ENCODE peak calls at places on chromosomes 12 and 14, in nine cellular contexts. R is PC-3, S is GM23338, P is body of pancreas, H is hepatocyte, J is Peyer's patch, U is HCT116, I is left ventricle myocardium inferior, F is kidney. E is an unnamed sample.

GRCh38 chr12:52216107-52216506 is 16.9 kb upstream of the KRT7 start:
- DNase-seq in I (no peak), R (peak), F (no peak), P (peak), U (no peak), H (no peak), J (peak), S (no peak), E (no peak)

GRCh38 chr12:946212-946611 is 3.3 kb downstream of the RAD52 start:
- DNase-seq in P (no peak), I (no peak), F (no peak), R (no peak), S (no peak), H (no peak), J (no peak), U (no peak), E (no peak)

GRCh38 chr14:96502621-96503251 is 554 bp downstream of the PAPOLA start:
- DNase-seq in S (peak), I (peak), P (peak), H (peak), R (peak), U (no peak), J (no peak), F (peak), E (peak)

GRCh38 chr12:38648813-38649212 is 256.6 kb downstream of the CPNE8 start:
- DNase-seq in H (no peak), I (no peak), S (no peak), J (no peak), F (no peak), U (no peak), R (no peak), P (no peak), E (no peak)

GRCh38 chr12:112182499-112182898 is 57.1 kb downstream of the TRAFD1 start:
- DNase-seq in J (no peak), I (no peak), P (no peak), S (no peak), U (no peak), R (no peak), F (peak), H (no peak), E (no peak)

GRCh38 chr12:5554711-5555110 is 122.8 kb downstream of the NTF3 start:
- DNase-seq in H (no peak), P (no peak), S (no peak), I (no peak), U (no peak), F (no peak), J (no peak), R (no peak), E (no peak)

GRCh38 chr14:98244162-98244948 is 1027.6 kb downstream of the BCL11B start:
- DNase-seq in J (no peak), I (no peak), U (no peak), P (no peak), R (no peak), F (no peak), S (no peak), H (no peak), E (no peak)

GRCh38 chr14:54975856-54976255 is 51.0 kb downstream of the WDHD1 start:
- DNase-seq in I (no peak), J (no peak), P (no peak), R (no peak), U (no peak), S (no peak), F (no peak), H (no peak), E (no peak)

GRCh38 chr12:3991798-3992580 is 118.8 kb upstream of the PARP11 start:
- DNase-seq in F (no peak), U (no peak), R (no peak), I (no peak), H (no peak), J (no peak), S (no peak), P (no peak), E (no peak)

GRCh38 chr12:109709401-109710278 is 4.0 kb upstream of the FAM222A start:
- DNase-seq in H (no peak), S (no peak), U (no peak), P (peak), J (no peak), F (peak), I (no peak), R (peak), E (no peak)

DNA sequence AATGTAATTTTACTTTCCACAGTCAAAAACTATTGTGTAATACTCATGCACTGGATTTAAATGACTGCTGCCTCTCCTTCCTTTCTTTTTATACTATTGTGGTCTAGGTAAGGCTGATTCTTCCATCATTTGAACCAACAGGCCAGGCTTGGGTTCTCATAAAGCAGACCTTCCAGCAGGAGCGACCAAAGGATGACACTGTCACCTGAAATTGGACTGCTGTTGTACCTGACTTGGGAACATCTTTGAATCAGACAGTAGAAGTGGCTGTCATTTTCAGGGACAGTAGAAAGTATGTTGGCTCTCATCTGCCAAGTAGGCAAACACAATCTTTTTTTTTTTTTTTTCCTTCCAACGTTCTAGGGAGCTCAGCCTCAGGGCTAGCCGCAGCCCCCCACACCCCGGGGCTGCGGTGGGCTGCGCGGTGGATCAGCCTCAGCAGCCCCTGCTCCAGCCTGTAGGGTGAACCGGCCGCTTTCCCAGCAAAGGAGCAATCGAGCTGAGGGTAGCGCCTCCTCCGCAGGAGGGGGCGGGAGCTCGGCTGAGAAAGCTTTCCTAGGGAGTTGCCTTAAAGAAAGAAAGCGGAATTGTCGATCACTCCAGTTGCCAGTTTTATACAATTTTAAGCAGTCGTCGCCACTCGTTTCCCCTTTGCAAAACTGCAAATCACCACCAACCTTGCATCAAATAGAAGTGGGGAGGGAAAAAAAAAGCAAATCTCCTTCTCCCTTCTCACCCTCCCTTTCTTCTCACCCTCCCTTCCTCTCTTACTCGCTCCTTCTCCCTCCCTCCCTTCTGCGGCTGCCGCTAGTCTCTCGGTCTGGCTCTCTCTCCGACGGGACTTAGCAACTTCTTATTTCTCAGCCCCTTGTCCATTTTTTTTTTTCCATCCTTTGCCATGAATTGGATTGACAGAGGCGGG is at the start of gene PDE3A:
- DNase-seq in I (peak), S (peak), J (peak), R (peak), H (peak), P (peak), U (peak), F (peak), E (peak)
- H3K27ac ChIP-seq in I (peak), S (no peak), J (peak), R (peak), H (peak), P (peak), U (no peak), F (peak), E (peak)

GRCh38 chr14:91303924-91304229 is 59.4 kb upstream of the GPR68 start:
- DNase-seq in U (no peak), H (no peak), P (no peak), R (no peak), S (no peak), J (no peak), F (no peak), I (no peak), E (no peak)

GRCh38 chr14:91307652-91308051 is 63.1 kb upstream of the GPR68 start:
- DNase-seq in S (no peak), F (no peak), H (no peak), J (no peak), U (no peak), R (no peak), I (no peak), P (no peak), E (no peak)

GRCh38 chr14:91307046-91307445 is 62.5 kb upstream of the GPR68 start:
- DNase-seq in P (no peak), U (no peak), J (no peak), I (no peak), H (no peak), R (no peak), S (no peak), F (peak), E (peak)

GRCh38 chr14:91306547-91306946 is 62.0 kb upstream of the GPR68 start:
- DNase-seq in S (no peak), H (no peak), U (no peak), F (no peak), J (no peak), R (no peak), P (no peak), I (no peak), E (no peak)

DNA sequence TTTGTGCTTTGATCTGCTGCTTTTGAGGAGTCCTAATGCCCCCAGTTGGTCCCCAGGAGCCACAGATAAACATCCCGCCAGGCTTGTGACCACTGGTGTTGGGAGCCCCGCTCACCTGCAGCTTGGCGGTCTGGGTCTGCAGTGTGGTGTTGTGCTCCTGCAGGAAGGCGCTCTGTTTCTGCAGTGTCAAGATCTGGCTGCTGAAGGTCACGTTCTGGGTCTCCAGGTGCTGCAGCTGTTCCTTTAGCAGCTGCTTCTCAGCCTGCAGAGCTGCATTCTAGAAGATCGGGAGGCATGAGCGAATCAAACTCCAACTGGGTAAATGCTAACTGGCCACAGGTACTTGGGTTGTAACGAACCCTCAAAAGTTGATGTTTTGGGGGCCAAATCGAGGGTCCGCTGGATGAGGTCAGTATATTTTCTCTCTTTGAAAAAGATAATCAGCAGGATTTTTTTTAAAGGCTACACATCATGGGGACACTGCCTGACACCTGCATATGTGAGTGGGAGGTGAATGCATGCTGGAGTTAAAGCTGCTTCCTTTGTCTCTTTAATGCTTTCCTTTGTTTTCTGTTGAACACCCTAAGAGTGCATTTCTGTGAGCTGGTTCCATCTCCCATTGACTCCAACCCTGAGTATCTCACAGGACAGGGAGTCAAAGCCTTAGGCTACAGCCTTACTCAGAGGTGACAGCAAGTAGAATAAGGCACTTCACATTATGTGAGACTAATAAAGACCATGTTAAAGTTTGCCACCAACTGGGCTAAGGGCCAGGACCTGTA is 61.3 kb upstream of the GPR68 start:
- DNase-seq in S (peak), P (no peak), U (no peak), J (no peak), F (peak), I (no peak), R (no peak), H (no peak), E (no peak)
- H3K27ac ChIP-seq in S (peak), P (no peak), U (no peak), J (no peak), F (no peak), I (no peak), R (no peak), H (no peak), E (no peak)

DNA sequence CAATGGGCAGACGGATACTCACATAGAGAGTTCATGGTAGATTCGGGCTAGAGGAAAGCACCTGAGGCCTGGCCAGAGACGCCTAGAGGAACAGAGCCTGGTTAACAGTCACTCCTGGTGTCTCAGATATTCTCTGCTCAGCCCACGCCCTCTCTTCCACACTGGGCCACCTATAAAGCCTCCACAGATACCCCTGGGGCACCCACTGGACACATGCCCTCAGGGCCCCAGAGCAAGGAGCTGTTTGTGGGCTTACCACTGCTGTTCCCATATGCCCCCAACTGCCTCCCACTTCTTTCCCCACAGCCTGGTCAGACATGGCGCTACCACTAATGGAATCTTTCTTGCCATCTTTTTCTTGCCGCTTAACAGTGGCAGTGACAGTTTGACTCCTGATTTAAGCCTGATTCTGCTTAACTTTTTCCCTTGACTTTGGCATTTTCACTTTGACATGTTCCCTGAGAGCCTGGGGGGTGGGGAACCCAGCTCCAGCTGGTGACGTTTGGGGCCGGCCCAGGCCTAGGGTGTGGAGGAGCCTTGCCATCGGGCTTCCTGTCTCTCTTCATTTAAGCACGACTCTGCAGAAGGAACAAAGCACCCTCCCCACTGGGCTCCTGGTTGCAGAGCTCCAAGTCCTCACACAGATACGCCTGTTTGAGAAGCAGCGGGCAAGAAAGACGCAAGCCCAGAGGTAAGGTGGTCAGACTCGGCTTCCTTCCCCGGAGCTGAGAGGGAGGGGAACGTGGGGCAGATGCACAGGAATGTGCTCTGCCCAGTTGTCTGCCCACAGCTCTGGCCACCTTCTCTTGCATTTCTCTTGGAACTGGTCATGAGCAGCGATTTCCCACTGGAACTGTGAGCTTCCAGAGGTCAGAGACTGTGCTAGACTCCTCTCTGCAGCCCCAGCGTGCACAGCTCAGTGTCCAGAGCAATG is at the start of gene CD4:
- DNase-seq in P (no peak), H (no peak), R (no peak), S (peak), I (peak), J (no peak), F (peak), U (no peak), E (peak)
- H3K27ac ChIP-seq in P (peak), H (no peak), R (no peak), S (no peak), I (peak), J (peak), F (no peak), U (no peak), E (peak)

DNA sequence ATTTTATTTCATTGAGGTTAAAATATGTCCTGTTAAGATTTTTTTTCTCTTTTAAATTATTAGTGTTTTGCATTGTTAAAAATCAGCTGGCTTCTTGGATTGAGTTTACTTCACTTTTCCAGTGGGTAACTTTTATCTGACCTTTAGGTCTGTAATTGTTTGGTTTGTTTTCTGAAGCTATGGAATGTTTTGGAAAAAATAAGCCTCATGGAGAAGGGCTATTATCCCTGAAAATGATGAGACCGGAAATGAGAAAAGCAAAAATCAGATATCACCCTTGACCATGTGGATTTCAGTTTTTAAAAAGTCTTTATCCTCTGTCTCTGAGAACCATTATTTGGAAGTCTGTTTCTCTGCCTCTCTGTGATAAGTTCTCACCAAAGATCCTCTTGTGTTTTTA is 180.9 kb downstream of the RAD51B start:
- DNase-seq in F (no peak), P (no peak), S (no peak), J (no peak), R (no peak), I (no peak), U (no peak), H (no peak), E (no peak)
- H3K27ac ChIP-seq in F (no peak), P (no peak), S (no peak), J (no peak), R (peak), I (peak), U (peak), H (peak), E (no peak)

GRCh38 chr12:58893421-58893986 is 26.8 kb downstream of the LRIG3 start:
- DNase-seq in S (no peak), H (no peak), J (no peak), I (no peak), U (no peak), P (no peak), F (no peak), R (peak), E (no peak)
- H3K27ac ChIP-seq in S (no peak), H (no peak), J (no peak), I (no peak), U (no peak), P (no peak), F (no peak), R (no peak), E (no peak)

DNA sequence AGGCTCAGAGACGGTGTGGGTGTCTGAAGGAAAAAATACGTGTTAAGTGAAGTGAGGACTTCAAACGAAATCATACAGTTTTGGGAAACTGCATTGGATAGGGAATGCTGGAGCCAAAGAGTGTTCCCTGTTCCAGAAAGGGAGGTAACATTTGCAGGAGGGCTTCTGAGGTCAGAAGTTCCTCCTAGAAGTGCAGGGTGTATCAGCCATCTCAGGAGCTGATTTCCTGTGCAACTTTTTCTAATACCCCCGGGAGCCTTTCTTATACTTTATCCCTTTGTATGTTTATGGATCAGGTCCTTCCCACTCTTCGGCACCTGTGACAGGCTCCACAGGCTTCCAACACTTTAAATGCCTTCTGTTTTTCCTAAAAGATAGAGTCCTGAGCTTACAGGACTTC is 24.9 kb downstream of the ZNF664 start:
- DNase-seq in S (no peak), P (no peak), U (no peak), H (no peak), I (no peak), F (no peak), R (no peak), J (no peak), E (no peak)
- H3K27ac ChIP-seq in S (no peak), P (no peak), U (no peak), H (peak), I (peak), F (no peak), R (no peak), J (no peak), E (peak)

DNA sequence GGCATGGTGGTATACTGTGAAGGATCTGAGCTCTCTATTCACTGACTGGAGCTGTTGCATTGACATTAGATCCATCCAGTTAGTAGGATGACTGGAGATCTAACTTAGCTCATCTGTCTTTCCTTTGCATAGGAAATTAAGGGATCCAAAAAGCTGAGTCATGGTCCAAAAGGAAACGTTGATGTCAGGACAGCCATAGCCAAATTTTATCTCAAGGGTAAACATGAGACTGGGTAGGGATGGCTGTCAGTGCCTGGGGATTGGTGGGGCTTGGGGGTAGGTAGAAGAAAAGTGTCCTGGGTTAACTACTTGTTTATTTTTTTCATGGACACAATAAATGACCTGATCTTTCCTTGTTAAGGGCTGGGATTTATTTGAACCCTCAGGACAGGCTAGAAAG is 4.6 kb downstream of the FAM177A1 start:
- DNase-seq in R (peak), U (no peak), P (no peak), J (no peak), H (peak), I (no peak), F (no peak), S (no peak), E (no peak)
- H3K27ac ChIP-seq in R (peak), U (no peak), P (no peak), J (no peak), H (peak), I (peak), F (no peak), S (no peak), E (no peak)

GRCh38 chr14:81446279-81447007 is 46.3 kb upstream of the STON2 start:
- DNase-seq in P (no peak), U (no peak), S (peak), H (no peak), I (no peak), J (no peak), F (no peak), R (no peak), E (no peak)
- H3K27ac ChIP-seq in P (no peak), U (no peak), S (no peak), H (no peak), I (peak), J (no peak), F (no peak), R (no peak), E (peak)

DNA sequence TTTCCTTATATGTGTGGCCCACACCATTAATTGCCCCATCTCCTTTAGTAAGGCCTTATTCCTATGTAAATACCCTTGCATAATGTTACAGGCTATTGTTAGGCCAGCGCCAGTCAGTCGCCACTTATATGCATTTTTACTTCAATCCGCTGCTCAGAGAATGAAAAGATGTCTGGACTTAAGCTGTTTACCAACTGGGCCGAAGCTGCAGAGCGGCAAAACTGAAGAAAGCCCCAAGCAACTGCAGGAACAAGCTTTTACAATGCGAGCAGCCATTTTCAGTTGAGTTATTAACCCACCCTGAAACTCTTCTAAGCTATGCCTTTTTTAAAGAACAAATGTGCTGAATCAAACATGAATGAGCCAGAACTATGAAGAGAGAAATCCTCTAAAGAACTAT is 92.1 kb upstream of the OTX2 start:
- DNase-seq in H (no peak), P (no peak), I (no peak), U (no peak), J (no peak), F (no peak), S (peak), R (no peak), E (no peak)
- H3K27ac ChIP-seq in H (no peak), P (no peak), I (no peak), U (no peak), J (no peak), F (no peak), S (peak), R (no peak), E (no peak)

E was measured in upper lobe of right lung.